ENCODE peak calls at places on chromosomes 4 and X, in ten cellular contexts. T, R, J, P, M, F, Y, D, L and X are unnamed samples.

GRCh38 chrX:73266766-73267165 is 52.1 kb upstream of the NAP1L2 start:
- DNase-seq in L (no peak), Y (no peak), D (no peak), F (no peak), T (no peak), M (no peak), J (no peak), R (no peak), P (no peak), X (no peak)

GRCh38 chrX:120140293-120140981 is 18.0 kb upstream of the RHOXF2 start:
- DNase-seq in F (no peak), T (no peak), J (no peak), L (no peak), Y (no peak), D (no peak), P (no peak), M (no peak), R (no peak), X (no peak)

GRCh38 chr4:163166041-163166579 is 580 bp downstream of the NAF1 start:
- DNase-seq in T (no peak), L (peak), F (peak), D (peak), M (peak), P (peak), R (peak), J (peak), Y (peak), X (peak)

GRCh38 chrX:41563881-41564280 is 116.7 kb downstream of the NYX start:
- DNase-seq in T (no peak), L (no peak), Y (no peak), J (no peak), M (no peak), R (no peak), P (no peak), F (no peak), D (no peak), X (no peak)

GRCh38 chr4:154349829-154350228 is 141.8 kb downstream of the DCHS2 start:
- DNase-seq in L (peak), Y (no peak), D (no peak), T (no peak), J (no peak), P (no peak), M (no peak), R (peak), F (no peak), X (no peak)

GRCh38 chrX:72021975-72022374 is 109.7 kb downstream of the RTL5 start:
- DNase-seq in P (no peak), Y (no peak), M (no peak), R (no peak), D (peak), L (no peak), T (no peak), J (peak), F (no peak), X (no peak)

GRCh38 chrX:110059410-110059809 is 56.5 kb downstream of the TMEM164 start:
- DNase-seq in J (no peak), L (no peak), M (no peak), P (no peak), D (no peak), R (no peak), F (no peak), T (no peak), Y (no peak), X (no peak)

GRCh38 chrX:42524374-42524773 is 253.6 kb downstream of the PPP1R2C start:
- DNase-seq in M (no peak), P (no peak), J (no peak), R (no peak), Y (no peak), F (no peak), D (no peak), L (peak), T (no peak), X (no peak)

GRCh38 chr4:10413177-10413576 is 44.0 kb downstream of the ZNF518B start:
- DNase-seq in L (no peak), J (no peak), P (no peak), R (no peak), D (peak), Y (no peak), F (no peak), M (no peak), T (no peak), X (no peak)

GRCh38 chr4:74632634-74633033 is 161.7 kb downstream of the BTC start:
- DNase-seq in L (peak), M (no peak), Y (peak), T (no peak), F (no peak), P (peak), D (no peak), R (peak), J (no peak), X (no peak)

GRCh38 chr4:147984065-147984777 is 252.3 kb downstream of the ARHGAP10 start:
- DNase-seq in D (peak), T (no peak), J (no peak), Y (no peak), F (no peak), R (peak), L (peak), M (no peak), P (peak), X (no peak)

GRCh38 chr4:26916195-26916594 is 55.6 kb downstream of the STIM2 start:
- DNase-seq in M (no peak), D (no peak), P (no peak), L (peak), T (no peak), J (no peak), R (peak), F (no peak), Y (no peak), X (no peak)

GRCh38 chr4:38654273-38654672 is 9.7 kb upstream of the KLF3 start:
- DNase-seq in T (no peak), L (no peak), D (no peak), P (no peak), Y (no peak), R (no peak), F (no peak), J (no peak), M (no peak), X (peak)

GRCh38 chrX:153911798-153912197 is 7.3 kb downstream of the AVPR2 start:
- DNase-seq in T (no peak), Y (no peak), R (no peak), J (no peak), L (no peak), M (no peak), F (no peak), P (no peak), D (no peak), X (no peak)

GRCh38 chr4:138909605-138910004 is 106.0 kb upstream of the NOCT start:
- DNase-seq in J (no peak), P (no peak), L (no peak), D (no peak), Y (no peak), R (no peak), T (no peak), F (no peak), M (no peak), X (no peak)

GRCh38 chr4:7760228-7760627 is 179.4 kb downstream of the AFAP1 start:
- DNase-seq in T (no peak), D (no peak), R (no peak), P (no peak), M (no peak), L (no peak), F (no peak), J (no peak), Y (peak), X (no peak)

GRCh38 chr4:57043304-57044251 is 64.9 kb downstream of the POLR2B start:
- DNase-seq in Y (no peak), T (no peak), P (no peak), F (no peak), D (no peak), M (no peak), J (no peak), R (no peak), L (peak), X (no peak)

GRCh38 chrX:4451591-4451990 is 738.1 kb upstream of the PRKX start:
- DNase-seq in T (no peak), R (no peak), D (no peak), P (no peak), F (no peak), M (no peak), Y (no peak), J (no peak), L (no peak), X (no peak)

GRCh38 chr4:37628977-37629609 is 57.1 kb downstream of the RELL1 start:
- DNase-seq in M (no peak), J (no peak), T (no peak), P (no peak), D (no peak), F (no peak), Y (no peak), R (peak), L (peak), X (no peak)

GRCh38 chrX:1468250-1468772 is 15.6 kb upstream of the ASMTL start:
- DNase-seq in T (no peak), D (peak), F (peak), J (peak), M (peak), L (peak), R (peak), P (peak), Y (no peak), X (peak)

GRCh38 chr4:148443550-148444295 is 1.5 kb upstream of the NR3C2 start:
- DNase-seq in L (no peak), R (no peak), M (peak), T (no peak), P (no peak), J (peak), F (peak), Y (peak), D (peak), X (peak)

GRCh38 chr4:2804449-2804972 is 11.6 kb downstream of the SH3BP2 start:
- DNase-seq in Y (peak), T (no peak), R (no peak), L (no peak), J (no peak), P (no peak), F (no peak), D (no peak), M (no peak), X (no peak)

GRCh38 chr4:140648716-140649115 is 80.0 kb upstream of the UCP1 start:
- DNase-seq in J (no peak), R (no peak), Y (no peak), T (no peak), M (no peak), D (no peak), L (no peak), F (no peak), P (no peak), X (no peak)

GRCh38 chr4:108287834-108288413 is 119.2 kb upstream of the LEF1 start:
- DNase-seq in J (no peak), T (no peak), M (no peak), Y (no peak), L (no peak), F (no peak), R (no peak), P (no peak), D (no peak), X (no peak)

GRCh38 chrX:111823068-111823467 is 52.9 kb upstream of the TRPC5OS start:
- DNase-seq in J (no peak), R (peak), L (peak), P (no peak), D (peak), M (no peak), T (no peak), Y (no peak), F (no peak), X (no peak)

GRCh38 chrX:117957128-117957527 is 159.5 kb downstream of the KLHL13 start:
- DNase-seq in D (no peak), J (no peak), T (no peak), P (no peak), F (no peak), M (no peak), R (peak), L (no peak), Y (no peak), X (no peak)

GRCh38 chrX:107708762-107709161 is 66.8 kb downstream of the TSC22D3 start:
- DNase-seq in P (no peak), F (no peak), T (no peak), Y (no peak), M (no peak), D (no peak), L (no peak), J (no peak), R (no peak), X (no peak)

GRCh38 chr4:109751852-109752251 is 22.0 kb upstream of the PLA2G12A start:
- DNase-seq in L (no peak), Y (no peak), R (no peak), P (no peak), D (no peak), M (no peak), F (no peak), T (no peak), J (no peak), X (no peak)